ENCODE peak calls at places on chromosomes 4 and X, in ten cellular contexts. One of them, this sample, is unnamed.

GRCh38 chr4:35562831-35563230 is 681.5 kb downstream of the ARAP2 start:
- DNase-seq in heart right ventricle: no peak
- DNase-seq in astrocyte: no peak
- DNase-seq in K562: no peak
- DNase-seq in fibroblast of lung: no peak
- DNase-seq in breast epithelium: no peak
- DNase-seq in right atrium auricular region: no peak
- DNase-seq in body of pancreas: no peak
- DNase-seq in substantia nigra: no peak
- DNase-seq in CD8-positive, alpha-beta T cell: no peak
- DNase-seq in this sample: no peak

GRCh38 chrX:97397371-97397770 is 513.7 kb downstream of the RPA4 start:
- DNase-seq in astrocyte: peak; percentile 58
- DNase-seq in substantia nigra: no peak
- DNase-seq in CD8-positive, alpha-beta T cell: no peak
- DNase-seq in fibroblast of lung: peak; percentile 47
- DNase-seq in K562: no peak
- DNase-seq in body of pancreas: no peak
- DNase-seq in right atrium auricular region: no peak
- DNase-seq in heart right ventricle: no peak
- DNase-seq in breast epithelium: no peak
- DNase-seq in this sample: no peak

GRCh38 chr4:67397931-67398330 is 147.4 kb downstream of the CENPC start:
- DNase-seq in heart right ventricle: no peak
- DNase-seq in CD8-positive, alpha-beta T cell: no peak
- DNase-seq in substantia nigra: no peak
- DNase-seq in breast epithelium: no peak
- DNase-seq in K562: no peak
- DNase-seq in astrocyte: no peak
- DNase-seq in fibroblast of lung: no peak
- DNase-seq in right atrium auricular region: no peak
- DNase-seq in body of pancreas: no peak
- DNase-seq in this sample: no peak

GRCh38 chrX:37666516-37666915 is 19.1 kb upstream of the XK start:
- DNase-seq in astrocyte: peak; percentile 12
- DNase-seq in CD8-positive, alpha-beta T cell: no peak
- DNase-seq in substantia nigra: no peak
- DNase-seq in right atrium auricular region: no peak
- DNase-seq in breast epithelium: no peak
- DNase-seq in fibroblast of lung: peak; percentile 65
- DNase-seq in body of pancreas: no peak
- DNase-seq in K562: no peak
- DNase-seq in heart right ventricle: no peak
- DNase-seq in this sample: no peak

GRCh38 chr4:24527371-24527770 is 57.0 kb downstream of the DHX15 start:
- DNase-seq in fibroblast of lung: no peak
- DNase-seq in CD8-positive, alpha-beta T cell: no peak
- DNase-seq in K562: no peak
- DNase-seq in astrocyte: no peak
- DNase-seq in right atrium auricular region: no peak
- DNase-seq in breast epithelium: no peak
- DNase-seq in substantia nigra: no peak
- DNase-seq in body of pancreas: no peak
- DNase-seq in heart right ventricle: no peak
- DNase-seq in this sample: no peak

GRCh38 chrX:118164138-118164537 is 47.5 kb upstream of the KLHL13 start:
- DNase-seq in breast epithelium: no peak
- DNase-seq in CD8-positive, alpha-beta T cell: no peak
- DNase-seq in fibroblast of lung: no peak
- DNase-seq in substantia nigra: no peak
- DNase-seq in astrocyte: peak; percentile 24
- DNase-seq in K562: no peak
- DNase-seq in right atrium auricular region: no peak
- DNase-seq in body of pancreas: no peak
- DNase-seq in heart right ventricle: no peak
- DNase-seq in this sample: no peak

GRCh38 chrX:9902651-9903050 is 64.5 kb upstream of the CLDN34 start:
- DNase-seq in heart right ventricle: no peak
- DNase-seq in substantia nigra: peak; percentile 9
- DNase-seq in CD8-positive, alpha-beta T cell: no peak
- DNase-seq in fibroblast of lung: no peak
- DNase-seq in K562: no peak
- DNase-seq in astrocyte: peak; percentile 29
- DNase-seq in breast epithelium: no peak
- DNase-seq in right atrium auricular region: no peak
- DNase-seq in body of pancreas: no peak
- DNase-seq in this sample: no peak

GRCh38 chrX:23919706-23920320 is 12.0 kb downstream of the CXorf58 start:
- DNase-seq in CD8-positive, alpha-beta T cell: no peak
- DNase-seq in breast epithelium: no peak
- DNase-seq in heart right ventricle: no peak
- DNase-seq in substantia nigra: no peak
- DNase-seq in body of pancreas: peak; percentile 15
- DNase-seq in K562: no peak
- DNase-seq in right atrium auricular region: no peak
- DNase-seq in fibroblast of lung: no peak
- DNase-seq in astrocyte: no peak
- DNase-seq in this sample: no peak

GRCh38 chr4:30537462-30537861 is 182.7 kb upstream of the PCDH7 start:
- DNase-seq in right atrium auricular region: no peak
- DNase-seq in substantia nigra: no peak
- DNase-seq in astrocyte: peak; percentile 87
- DNase-seq in fibroblast of lung: peak; percentile 96
- DNase-seq in K562: no peak
- DNase-seq in heart right ventricle: no peak
- DNase-seq in breast epithelium: no peak
- DNase-seq in body of pancreas: no peak
- DNase-seq in CD8-positive, alpha-beta T cell: no peak
- DNase-seq in this sample: no peak

GRCh38 chrX:137684591-137684990 is 118.7 kb downstream of the ZIC3 start:
- DNase-seq in K562: no peak
- DNase-seq in astrocyte: no peak
- DNase-seq in substantia nigra: no peak
- DNase-seq in right atrium auricular region: no peak
- DNase-seq in body of pancreas: no peak
- DNase-seq in breast epithelium: no peak
- DNase-seq in fibroblast of lung: no peak
- DNase-seq in CD8-positive, alpha-beta T cell: no peak
- DNase-seq in heart right ventricle: no peak
- DNase-seq in this sample: no peak

GRCh38 chrX:64739792-64740378 is 236.4 kb downstream of the ZC4H2 start:
- DNase-seq in body of pancreas: no peak
- DNase-seq in K562: no peak
- DNase-seq in breast epithelium: no peak
- DNase-seq in fibroblast of lung: no peak
- DNase-seq in substantia nigra: no peak
- DNase-seq in right atrium auricular region: no peak
- DNase-seq in astrocyte: no peak
- DNase-seq in heart right ventricle: no peak
- DNase-seq in CD8-positive, alpha-beta T cell: no peak
- DNase-seq in this sample: no peak

GRCh38 chr4:130214268-130214667 is 1118.3 kb downstream of the C4orf33 start:
- DNase-seq in body of pancreas: no peak
- DNase-seq in K562: no peak
- DNase-seq in substantia nigra: no peak
- DNase-seq in breast epithelium: no peak
- DNase-seq in CD8-positive, alpha-beta T cell: no peak
- DNase-seq in fibroblast of lung: no peak
- DNase-seq in astrocyte: no peak
- DNase-seq in right atrium auricular region: no peak
- DNase-seq in heart right ventricle: no peak
- DNase-seq in this sample: no peak

DNA sequence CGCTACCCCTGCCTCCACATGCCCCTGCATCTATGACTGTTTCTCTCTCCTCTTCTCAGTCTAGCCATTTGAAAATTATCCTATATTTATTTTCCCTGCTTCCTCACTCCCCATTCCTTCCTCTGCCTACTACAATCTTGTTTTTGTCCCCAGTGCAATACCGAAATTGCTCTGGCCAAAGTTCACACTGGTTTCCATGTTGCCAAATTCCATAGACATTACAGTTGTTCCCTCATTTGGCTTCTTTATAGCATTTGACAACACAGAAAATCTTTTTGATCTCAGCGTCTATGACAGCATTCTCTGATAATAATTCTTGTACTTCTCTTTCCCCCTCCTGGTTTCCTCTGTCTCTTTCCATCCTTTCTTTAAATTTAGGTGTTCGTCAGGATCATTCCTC is 99.4 kb downstream of the GPR82 start:
- DNase-seq in breast epithelium: no peak
- DNase-seq in K562: no peak
- DNase-seq in astrocyte: peak; percentile 32
- DNase-seq in substantia nigra: no peak
- DNase-seq in CD8-positive, alpha-beta T cell: no peak
- DNase-seq in heart right ventricle: no peak
- DNase-seq in body of pancreas: no peak
- DNase-seq in right atrium auricular region: no peak
- DNase-seq in fibroblast of lung: peak; percentile 15
- DNase-seq in this sample: no peak
- H3K27ac ChIP-seq in breast epithelium: no peak overlapping the region
- H3K27ac ChIP-seq in K562: no peak overlapping the region
- H3K27ac ChIP-seq in astrocyte: no peak overlapping the region
- H3K27ac ChIP-seq in substantia nigra: no peak overlapping the region
- H3K27ac ChIP-seq in CD8-positive, alpha-beta T cell: no peak overlapping the region
- H3K27ac ChIP-seq in heart right ventricle: no peak overlapping the region
- H3K27ac ChIP-seq in body of pancreas: no peak overlapping the region
- H3K27ac ChIP-seq in right atrium auricular region: no peak overlapping the region
- H3K27ac ChIP-seq in fibroblast of lung: no peak overlapping the region
- H3K27ac ChIP-seq in this sample: no peak overlapping the region

DNA sequence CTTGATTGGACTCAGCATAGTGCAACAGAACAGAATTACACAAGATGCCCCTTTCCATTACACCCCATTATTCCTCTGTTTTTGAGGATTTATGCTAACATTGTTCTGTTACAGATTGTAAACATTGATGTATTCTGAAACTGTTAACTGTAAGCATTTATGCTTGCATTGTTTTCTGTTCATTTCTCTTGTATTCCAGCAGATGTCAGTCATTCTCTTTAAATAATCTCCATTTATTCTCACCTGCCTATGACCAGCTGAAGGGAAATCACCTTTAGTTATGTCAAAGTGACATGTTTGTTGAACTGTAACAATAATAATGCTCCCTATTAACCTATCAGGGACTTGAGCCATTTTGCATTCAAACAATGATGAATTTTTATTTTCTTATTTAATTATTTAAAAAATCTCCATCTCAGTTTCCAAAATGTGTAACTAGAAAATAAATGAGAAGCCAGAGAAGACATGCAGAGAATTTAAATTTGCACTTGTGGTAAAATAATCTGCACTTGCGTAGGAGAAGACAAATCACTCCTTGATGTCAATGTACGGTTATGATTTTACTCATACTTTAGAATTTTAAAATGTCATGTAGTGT is 58.0 kb downstream of the SPCS3 start:
- DNase-seq in body of pancreas: no peak
- DNase-seq in fibroblast of lung: peak; percentile 51
- DNase-seq in right atrium auricular region: no peak
- DNase-seq in K562: no peak
- DNase-seq in astrocyte: peak; percentile 17
- DNase-seq in breast epithelium: no peak
- DNase-seq in substantia nigra: no peak
- DNase-seq in heart right ventricle: no peak
- DNase-seq in CD8-positive, alpha-beta T cell: no peak
- DNase-seq in this sample: no peak
- H3K27ac ChIP-seq in body of pancreas: no peak overlapping the region
- H3K27ac ChIP-seq in fibroblast of lung: no peak overlapping the region
- H3K27ac ChIP-seq in right atrium auricular region: no peak overlapping the region
- H3K27ac ChIP-seq in K562: no peak overlapping the region
- H3K27ac ChIP-seq in astrocyte: no peak overlapping the region
- H3K27ac ChIP-seq in breast epithelium: no peak overlapping the region
- H3K27ac ChIP-seq in substantia nigra: no peak overlapping the region
- H3K27ac ChIP-seq in heart right ventricle: no peak overlapping the region
- H3K27ac ChIP-seq in CD8-positive, alpha-beta T cell: no peak overlapping the region
- H3K27ac ChIP-seq in this sample: no peak overlapping the region

GRCh38 chr4:118206627-118207026 is 146.2 kb downstream of the PRSS12 start:
- DNase-seq in heart right ventricle: no peak
- DNase-seq in K562: no peak
- DNase-seq in body of pancreas: no peak
- DNase-seq in CD8-positive, alpha-beta T cell: no peak
- DNase-seq in fibroblast of lung: no peak
- DNase-seq in breast epithelium: no peak
- DNase-seq in astrocyte: peak; percentile 12
- DNase-seq in right atrium auricular region: no peak
- DNase-seq in substantia nigra: no peak
- DNase-seq in this sample: no peak
- H3K27ac ChIP-seq in heart right ventricle: no peak overlapping the region
- H3K27ac ChIP-seq in K562: no peak overlapping the region
- H3K27ac ChIP-seq in body of pancreas: no peak overlapping the region
- H3K27ac ChIP-seq in CD8-positive, alpha-beta T cell: no peak overlapping the region
- H3K27ac ChIP-seq in fibroblast of lung: no peak overlapping the region
- H3K27ac ChIP-seq in breast epithelium: no peak overlapping the region
- H3K27ac ChIP-seq in astrocyte: no peak overlapping the region
- H3K27ac ChIP-seq in right atrium auricular region: no peak overlapping the region
- H3K27ac ChIP-seq in substantia nigra: no peak overlapping the region
- H3K27ac ChIP-seq in this sample: no peak overlapping the region

GRCh38 chr4:95428216-95429085 is 120.3 kb downstream of the UNC5C start:
- DNase-seq in body of pancreas: no peak
- DNase-seq in heart right ventricle: no peak
- DNase-seq in right atrium auricular region: no peak
- DNase-seq in astrocyte: no peak
- DNase-seq in breast epithelium: no peak
- DNase-seq in fibroblast of lung: peak; percentile 9
- DNase-seq in CD8-positive, alpha-beta T cell: no peak
- DNase-seq in K562: no peak
- DNase-seq in substantia nigra: no peak
- DNase-seq in this sample: no peak
- H3K27ac ChIP-seq in body of pancreas: no peak overlapping the region
- H3K27ac ChIP-seq in heart right ventricle: no peak overlapping the region
- H3K27ac ChIP-seq in right atrium auricular region: no peak overlapping the region
- H3K27ac ChIP-seq in astrocyte: no peak overlapping the region
- H3K27ac ChIP-seq in breast epithelium: no peak overlapping the region
- H3K27ac ChIP-seq in fibroblast of lung: no peak overlapping the region
- H3K27ac ChIP-seq in CD8-positive, alpha-beta T cell: no peak overlapping the region
- H3K27ac ChIP-seq in K562: no peak overlapping the region
- H3K27ac ChIP-seq in substantia nigra: peak overlapping the region; percentile 66
- H3K27ac ChIP-seq in this sample: no peak overlapping the region

DNA sequence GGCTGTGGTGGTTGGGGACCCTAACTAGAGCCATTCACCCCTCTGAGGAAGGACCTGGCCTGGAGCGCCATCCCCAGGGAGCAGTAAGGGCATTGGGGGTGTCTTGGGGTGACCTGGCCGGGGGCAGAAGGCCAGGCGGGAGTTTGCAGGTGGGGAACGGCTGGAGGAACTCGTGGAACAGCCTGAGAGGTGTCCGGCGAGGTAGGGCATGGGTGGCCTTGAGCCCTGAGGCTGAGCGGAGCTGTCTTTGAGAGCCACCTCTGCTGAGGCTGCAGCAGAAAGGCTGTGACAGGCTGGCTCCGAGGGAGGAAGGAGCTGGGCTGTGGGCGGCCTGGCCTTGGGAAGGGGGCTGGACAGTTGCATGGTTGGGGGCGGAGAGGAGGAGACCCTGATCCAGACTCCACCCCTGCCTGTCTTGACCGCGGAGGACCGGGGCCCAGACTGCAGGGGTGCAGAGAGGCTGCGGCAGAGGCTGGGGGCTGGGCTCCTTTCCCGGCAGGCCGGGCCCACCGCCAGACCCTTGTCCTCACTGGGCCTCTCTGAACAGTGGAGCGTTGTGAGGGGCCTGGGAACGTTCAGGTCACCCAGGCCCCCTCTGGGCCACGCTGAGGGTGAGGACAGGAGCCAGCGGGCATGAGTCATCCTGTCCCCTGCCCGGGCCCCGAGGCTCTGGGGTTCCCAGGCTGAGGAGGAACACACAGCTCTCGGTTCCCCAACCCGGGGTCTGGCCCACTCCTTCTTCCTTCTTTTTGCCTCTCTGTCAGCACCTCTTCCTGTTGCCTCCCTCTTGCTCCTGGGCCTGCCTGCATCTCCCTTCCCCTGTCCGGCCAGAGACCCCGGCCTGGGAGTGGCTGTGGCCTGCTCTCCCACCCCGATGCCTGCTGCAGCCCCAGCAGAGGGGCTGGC is 8.1 kb downstream of the SH3BP2 start:
- DNase-seq in right atrium auricular region: peak; percentile 85
- DNase-seq in substantia nigra: peak; percentile 79
- DNase-seq in astrocyte: peak; percentile 58
- DNase-seq in fibroblast of lung: peak; percentile 90
- DNase-seq in CD8-positive, alpha-beta T cell: peak; percentile 21
- DNase-seq in body of pancreas: peak; percentile 62
- DNase-seq in breast epithelium: peak; percentile 52
- DNase-seq in heart right ventricle: peak; percentile 89
- DNase-seq in K562: peak; percentile 68
- DNase-seq in this sample: no peak
- H3K27ac ChIP-seq in right atrium auricular region: peak overlapping the region; percentile 88
- H3K27ac ChIP-seq in substantia nigra: peak overlapping the region; percentile 80
- H3K27ac ChIP-seq in astrocyte: peak overlapping the region; percentile 34
- H3K27ac ChIP-seq in fibroblast of lung: peak overlapping the region; percentile 43
- H3K27ac ChIP-seq in CD8-positive, alpha-beta T cell: no peak overlapping the region
- H3K27ac ChIP-seq in body of pancreas: peak overlapping the region; percentile 70
- H3K27ac ChIP-seq in breast epithelium: peak overlapping the region; percentile 87
- H3K27ac ChIP-seq in heart right ventricle: peak overlapping the region; percentile 87
- H3K27ac ChIP-seq in K562: peak overlapping the region; percentile 57
- H3K27ac ChIP-seq in this sample: peak overlapping the region; percentile 24